ENCODE peak calls at places on chromosome 16, in six cellular contexts. S, C, Y, E, W and Z are unnamed samples.
A peak's percentile ranks its signal among the peaks of the same experiment; 100 is the strongest.

GRCh38 chr16:4303973-4304372 is 11.9 kb upstream of the GLIS2 start:
- DNase-seq in S (no peak), C (no peak), Y (no peak), E (no peak), W (no peak), Z (no peak)

GRCh38 chr16:12896562-12896961 is 4.8 kb upstream of the SHISA9 start:
- DNase-seq in S (no peak), C (no peak), Y (no peak), E (peak; percentile 8), W (no peak), Z (peak; percentile 48)

GRCh38 chr16:86018487-86018886 is 119.5 kb downstream of the IRF8 start:
- DNase-seq in S (no peak), C (peak; percentile 59), Y (no peak), E (no peak), W (peak; percentile 71), Z (no peak)

GRCh38 chr16:88499314-88499713 is 46.2 kb downstream of the ZFPM1 start:
- DNase-seq in S (no peak), C (no peak), Y (no peak), E (no peak), W (no peak), Z (no peak)

GRCh38 chr16:85819711-85820110 is 20.2 kb downstream of the COX4I1 start:
- DNase-seq in S (no peak), C (no peak), Y (no peak), E (no peak), W (no peak), Z (no peak)

GRCh38 chr16:17852977-17853702 is 382.4 kb upstream of the XYLT1 start:
- DNase-seq in S (no peak), C (no peak), Y (no peak), E (no peak), W (no peak), Z (no peak)

GRCh38 chr16:2296662-2297505 is 29.0 kb upstream of the RNPS1 start:
- DNase-seq in S (no peak), C (peak; percentile 32), Y (peak; percentile 9), E (peak; percentile 7), W (no peak), Z (peak; percentile 24)

GRCh38 chr16:54285414-54286066 is 1.0 kb downstream of the IRX3 start:
- DNase-seq in S (no peak), C (no peak), Y (peak; percentile 53), E (peak; percentile 52), W (peak; percentile 41), Z (peak; percentile 62)

GRCh38 chr16:9049241-9049640 is 42.2 kb upstream of the HAPSTR1 start:
- DNase-seq in S (no peak), C (no peak), Y (peak; percentile 81), E (peak; percentile 78), W (no peak), Z (peak; percentile 58)

GRCh38 chr16:27792486-27793275 is 242.7 kb downstream of the KATNIP start:
- DNase-seq in S (no peak), C (no peak), Y (no peak), E (no peak), W (no peak), Z (peak; percentile 8)

GRCh38 chr16:50547944-50548658 is at the start of gene NKD1:
- DNase-seq in S (no peak), C (peak; percentile 71), Y (peak; percentile 20), E (peak; percentile 25), W (peak; percentile 82), Z (peak; percentile 23)

GRCh38 chr16:23026777-23027362 is 122.4 kb downstream of the USP31 start:
- DNase-seq in S (no peak), C (peak; percentile 38), Y (peak; percentile 12), E (peak; percentile 5), W (no peak), Z (peak; percentile 11)

GRCh38 chr16:24348511-24349290 is 92.6 kb downstream of the CACNG3 start:
- DNase-seq in S (no peak), C (no peak), Y (no peak), E (no peak), W (no peak), Z (no peak)

GRCh38 chr16:83651871-83652270 is 155.9 kb upstream of the HSBP1 start:
- DNase-seq in S (no peak), C (no peak), Y (no peak), E (no peak), W (no peak), Z (no peak)

GRCh38 chr16:75644240-75645012 is 3.0 kb downstream of the KARS1 start:
- DNase-seq in S (no peak), C (no peak), Y (no peak), E (no peak), W (no peak), Z (no peak)
- TF ChIP-seq CTCF in S (no peak), C (no peak), Y (no peak), E (no peak), W (no peak), Z (no peak)

GRCh38 chr16:67277294-67277998 is 1.9 kb upstream of the PLEKHG4 start:
- DNase-seq in S (peak; percentile 95), C (peak; percentile 29), Y (peak; percentile 99), E (peak; percentile 99), W (no peak), Z (peak; percentile 100)
- H3K4me3 ChIP-seq in S (no peak overlapping the region), C (no peak overlapping the region), Y (peak overlapping the region; percentile 74), E (peak overlapping the region; percentile 46), W (no peak overlapping the region), Z (peak overlapping the region; percentile 76)

DNA sequence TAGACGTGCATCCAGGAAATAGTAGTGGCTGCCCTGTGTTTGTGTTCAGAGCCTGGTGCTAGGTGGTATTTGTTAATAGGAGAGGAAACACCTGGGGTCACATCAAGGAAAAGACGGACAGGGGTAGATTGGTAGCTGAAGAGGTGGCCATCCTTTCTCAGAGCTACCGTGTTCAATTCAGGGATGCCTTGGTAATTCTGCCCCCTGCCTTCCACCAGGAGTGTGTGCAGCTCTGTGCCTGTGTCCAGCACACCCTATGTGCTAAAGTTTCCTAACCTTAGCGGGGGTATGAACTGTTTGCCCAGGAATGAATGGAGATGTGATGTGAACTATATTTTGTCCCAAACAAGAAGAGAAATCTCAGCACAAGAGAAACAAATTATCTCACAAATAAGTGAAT is 174.1 kb upstream of the MPHOSPH6 start:
- DNase-seq in S (no peak), C (peak; percentile 3), Y (peak; percentile 0), E (no peak), W (no peak), Z (no peak)
- TF ChIP-seq CTCF in S (no peak), C (no peak), Y (peak; percentile 13), E (no peak), W (no peak), Z (peak; percentile 22)

DNA sequence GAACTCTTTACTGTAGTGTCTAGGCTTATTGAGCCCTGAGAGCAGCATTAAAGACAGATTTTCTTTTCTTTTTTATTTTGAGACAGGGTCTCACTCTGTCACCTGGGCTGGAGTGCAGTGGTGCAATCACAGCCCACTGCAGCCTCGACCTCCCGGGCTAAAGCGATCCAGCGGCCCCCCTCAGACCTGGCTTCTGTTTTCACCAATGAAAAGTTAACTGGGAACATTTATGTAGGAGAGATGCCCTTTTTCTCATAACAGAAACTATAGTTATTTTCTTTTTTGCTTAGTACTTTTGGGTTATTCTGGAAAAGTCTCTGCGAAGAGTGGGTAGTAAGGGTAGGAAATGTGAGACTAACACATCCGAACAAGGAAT is 1.5 kb downstream of the MAP1LC3B start:
- DNase-seq in S (no peak), C (no peak), Y (no peak), E (no peak), W (peak; percentile 43), Z (no peak)
- H3K4me3 ChIP-seq in S (peak overlapping the region; percentile 46), C (no peak overlapping the region), Y (peak overlapping the region; percentile 84), E (peak overlapping the region; percentile 84), W (no peak overlapping the region), Z (peak overlapping the region; percentile 92)

GRCh38 chr16:995783-996182 is 14.2 kb downstream of the SOX8 start:
- DNase-seq in S (no peak), C (no peak), Y (no peak), E (no peak), W (no peak), Z (no peak)
- TF ChIP-seq CTCF in S (no peak), C (no peak), Y (no peak), E (no peak), W (no peak), Z (no peak)